ENCODE peak calls at places on chromosomes 6 and 20, in five cellular contexts. Q is prostate gland, X is Peyer's patch, K is right atrium auricular region, Y is mucosa of descending colon. F is an unnamed sample. For H3K4me1, the result is how much of the 10 kb centered on the place peaks cover.

GRCh38 chr6:165571068-165571682 is 91.9 kb downstream of the PDE10A start:
- DNase-seq in Q (no peak), X (no peak), K (no peak), Y (no peak), F (no peak)

GRCh38 chr6:79230149-79230548 is 4.3 kb downstream of the HMGN3 start:
- DNase-seq in Q (no peak), X (no peak), K (no peak), Y (no peak), F (no peak)

GRCh38 chr6:37381579-37381978 is 27.8 kb downstream of the RNF8 start:
- DNase-seq in Q (no peak), X (no peak), K (no peak), Y (no peak), F (no peak)

GRCh38 chr6:41371461-41371991 is 36.1 kb downstream of the NCR2 start:
- DNase-seq in Q (no peak), X (peak), K (no peak), Y (peak), F (no peak)

GRCh38 chr6:80508885-80509630 is 402.6 kb downstream of the BCKDHB start:
- DNase-seq in Q (no peak), X (no peak), K (no peak), Y (no peak), F (no peak)

GRCh38 chr6:35259946-35260626 is 551 bp downstream of the ZNF76 start:
- DNase-seq in Q (peak), X (peak), K (peak), Y (peak), F (no peak)

GRCh38 chr20:20697325-20697845 is 15.1 kb downstream of the RALGAPA2 start:
- DNase-seq in Q (peak), X (no peak), K (no peak), Y (no peak), F (no peak)

GRCh38 chr6:87919416-87919815 is 128.2 kb upstream of the SPACA1 start:
- DNase-seq in Q (no peak), X (no peak), K (no peak), Y (no peak), F (no peak)

GRCh38 chr20:63549679-63550282 is 2.2 kb upstream of the SRMS start:
- DNase-seq in Q (no peak), X (no peak), K (no peak), Y (no peak), F (no peak)

GRCh38 chr20:41654292-41654691 is 36.1 kb upstream of the CHD6 start:
- DNase-seq in Q (no peak), X (no peak), K (no peak), Y (no peak), F (no peak)

GRCh38 chr6:101232946-101233345 is 160.6 kb upstream of the GRIK2 start:
- DNase-seq in Q (no peak), X (no peak), K (no peak), Y (no peak), F (no peak)

GRCh38 chr6:87736809-87737540 is 34.9 kb upstream of the AKIRIN2 start:
- DNase-seq in Q (no peak), X (no peak), K (no peak), Y (no peak), F (no peak)

GRCh38 chr6:39263299-39264037 is 34.2 kb upstream of the KCNK5 start:
- DNase-seq in Q (peak), X (no peak), K (no peak), Y (no peak), F (no peak)

GRCh38 chr6:15090145-15090579 is 155.7 kb upstream of the JARID2 start:
- DNase-seq in Q (peak), X (no peak), K (no peak), Y (no peak), F (no peak)

GRCh38 chr6:160430203-160430602 is 82.0 kb downstream of the SLC22A3 start:
- DNase-seq in Q (no peak), X (no peak), K (no peak), Y (no peak), F (no peak)

GRCh38 chr6:149964243-149965190 is 774 bp downstream of the ULBP1 start:
- DNase-seq in Q (no peak), X (no peak), K (peak), Y (peak), F (no peak)

GRCh38 chr20:41245086-41245707 is 72.3 kb downstream of the ZHX3 start:
- DNase-seq in Q (no peak), X (no peak), K (no peak), Y (no peak), F (no peak)

GRCh38 chr6:160930547-160931377 is 60.8 kb upstream of the MAP3K4 start:
- DNase-seq in Q (peak), X (peak), K (peak), Y (peak), F (peak)

GRCh38 chr6:110534731-110535164 is 58.3 kb upstream of the SLC22A16 start:
- DNase-seq in Q (peak), X (no peak), K (no peak), Y (no peak), F (no peak)

GRCh38 chr20:46954490-46955038 is 59.9 kb downstream of the EYA2 start:
- DNase-seq in Q (no peak), X (no peak), K (no peak), Y (no peak), F (no peak)

GRCh38 chr6:4474810-4475209 is 301.4 kb upstream of the CDYL start:
- DNase-seq in Q (no peak), X (no peak), K (no peak), Y (no peak), F (no peak)

GRCh38 chr20:50534567-50534966 is 24.4 kb downstream of the PTPN1 start:
- DNase-seq in Q (no peak), X (no peak), K (no peak), Y (no peak), F (no peak)

GRCh38 chr6:75290558-75290957 is 6.0 kb upstream of the TMEM30A start:
- DNase-seq in Q (no peak), X (no peak), K (no peak), Y (no peak), F (no peak)

GRCh38 chr6:119241540-119242309 is 107.8 kb downstream of the MAN1A1 start:
- DNase-seq in Q (no peak), X (no peak), K (no peak), Y (no peak), F (no peak)

GRCh38 chr6:155265843-155266535 is 2.2 kb downstream of the CLDN20 start:
- DNase-seq in Q (no peak), X (no peak), K (no peak), Y (no peak), F (no peak)

GRCh38 chr6:79506251-79506650 is 31.0 kb downstream of the LCA5 start:
- DNase-seq in Q (no peak), X (no peak), K (no peak), Y (no peak), F (no peak)

GRCh38 chr6:28489366-28490190 is 26.0 kb downstream of the GPX6 start:
- DNase-seq in Q (no peak), X (no peak), K (no peak), Y (no peak), F (no peak)

GRCh38 chr6:27605401-27606342 is 132.8 kb upstream of the ZNF184 start:
- DNase-seq in Q (no peak), X (no peak), K (no peak), Y (no peak), F (no peak)

GRCh38 chr6:136955123-136955522 is 33.0 kb downstream of the SLC35D3 start:
- DNase-seq in Q (no peak), X (no peak), K (no peak), Y (no peak), F (no peak)

GRCh38 chr20:50858525-50858924 is 63.7 kb downstream of the BCAS4 start:
- DNase-seq in Q (no peak), X (no peak), K (no peak), Y (no peak), F (no peak)

GRCh38 chr6:130928158-130928917 is 101.1 kb downstream of the SMLR1 start:
- DNase-seq in Q (no peak), X (no peak), K (no peak), Y (no peak), F (no peak)

GRCh38 chr6:126891158-126891557 is 227.3 kb upstream of the RSPO3 start:
- DNase-seq in Q (no peak), X (no peak), K (no peak), Y (no peak), F (no peak)

GRCh38 chr6:126831461-126831860 is 287.0 kb upstream of the RSPO3 start:
- DNase-seq in Q (no peak), X (no peak), K (no peak), Y (no peak), F (no peak)

GRCh38 chr6:128731249-128732165 is 151.4 kb upstream of the LAMA2 start:
- DNase-seq in Q (no peak), X (no peak), K (no peak), Y (no peak), F (no peak)

GRCh38 chr6:45538636-45539035 is 160.9 kb upstream of the SUPT3H start:
- DNase-seq in Q (no peak), X (no peak), K (no peak), Y (no peak), F (no peak)

GRCh38 chr6:156928126-156928525 is 150.9 kb downstream of the ARID1B start:
- DNase-seq in Q (no peak), X (no peak), K (no peak), Y (no peak), F (no peak)
- H3K4me1 ChIP-seq in Q (under half), X (under half), K (under half), Y (under half), F (under half)

GRCh38 chr6:121912905-121913304 is 477.5 kb downstream of the GJA1 start:
- DNase-seq in Q (no peak), X (no peak), K (no peak), Y (no peak), F (no peak)
- TF ChIP-seq CTCF in Q (no peak), X (no peak), K (no peak), Y (no peak), F (no peak)

GRCh38 chr6:122800906-122801305 is 11.8 kb downstream of the SMPDL3A start:
- DNase-seq in Q (no peak), X (no peak), K (no peak), Y (no peak), F (no peak)
- H3K4me1 ChIP-seq in Q (under half), X (under half), K (under half), Y (under half), F (under half)

DNA sequence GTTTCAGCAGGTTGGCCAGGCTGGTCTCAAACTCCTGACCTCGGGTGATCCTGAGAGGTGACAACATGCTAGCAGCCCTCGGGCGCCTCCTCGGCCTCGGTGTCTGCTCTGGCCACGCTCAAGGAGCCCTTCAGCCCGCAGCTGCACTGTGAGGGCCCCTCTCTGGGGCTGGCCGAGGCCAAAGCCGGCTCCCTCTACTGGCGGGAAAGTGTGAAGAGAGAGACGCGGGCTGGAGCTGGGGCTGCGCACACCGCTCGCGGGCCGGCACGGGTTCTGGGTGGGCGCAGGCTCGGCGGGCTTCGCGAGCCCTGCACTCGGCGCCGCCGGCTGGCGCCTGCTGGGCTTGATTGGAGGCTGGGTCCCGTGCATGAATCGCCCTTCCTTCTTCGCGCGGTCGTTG is 80.8 kb upstream of the RBM24 start:
- DNase-seq in Q (no peak), X (no peak), K (no peak), Y (no peak), F (no peak)
- TF ChIP-seq CTCF in Q (no peak), X (no peak), K (no peak), Y (no peak), F (no peak)

GRCh38 chr20:5660346-5660745 is 89.9 kb upstream of the SHLD1 start:
- DNase-seq in Q (no peak), X (no peak), K (no peak), Y (no peak), F (no peak)
- H3K4me1 ChIP-seq in Q (under half), X (under half), K (under half), Y (under half), F (under half)

DNA sequence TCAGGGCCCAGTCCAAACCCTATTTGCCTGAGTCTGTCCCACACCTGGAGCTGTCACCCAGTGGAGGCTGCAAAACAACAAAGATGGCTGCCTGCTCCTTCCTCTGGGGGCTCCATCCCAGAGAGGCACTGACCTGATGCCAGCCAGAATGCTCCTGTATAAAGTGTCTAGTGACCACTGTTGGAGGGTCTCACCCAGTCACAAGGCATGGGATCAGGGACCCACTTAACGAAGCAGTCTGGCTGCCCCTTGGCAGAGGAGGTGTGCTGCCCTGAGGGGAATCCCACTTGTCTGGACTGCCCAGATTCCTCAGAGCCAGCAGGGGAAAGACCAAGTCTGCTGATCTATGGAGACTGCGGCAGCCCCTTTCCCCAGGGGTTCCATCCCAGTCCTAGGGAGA is 241.6 kb downstream of the CDH26 start:
- DNase-seq in Q (no peak), X (no peak), K (no peak), Y (no peak), F (no peak)
- TF ChIP-seq CTCF in Q (no peak), X (no peak), K (no peak), Y (no peak), F (no peak)

F was measured in ascending aorta.